ENCODE peak calls at places on chromosomes 5 and 9, in nine cellular contexts. R, F, Y, T, P, O, V, D and S are unnamed samples. For H3K36me3, the result is how much of the 10 kb centered on the place peaks cover.

GRCh38 chr5:177458912-177459350 is 12.3 kb downstream of the PRR7 start:
- DNase-seq in V (peak), R (no peak), Y (no peak), F (no peak), O (no peak), T (peak), P (peak), D (peak), S (peak)

GRCh38 chr5:140402258-140403074 is 833 bp downstream of the ANKHD1 start:
- DNase-seq in R (peak), T (peak), V (peak), D (peak), F (peak), P (peak), Y (peak), O (no peak), S (peak)

GRCh38 chr5:131289738-131290137 is 25.9 kb downstream of the CDC42SE2 start:
- DNase-seq in T (no peak), Y (no peak), F (no peak), D (no peak), O (no peak), R (no peak), P (no peak), V (no peak), S (no peak)

GRCh38 chr5:136769900-136770684 is 404.7 kb upstream of the TRPC7 start:
- DNase-seq in Y (peak), V (peak), P (peak), T (peak), R (no peak), D (peak), F (peak), O (peak), S (peak)

GRCh38 chr9:76466299-76466605 is 7.3 kb downstream of the GCNT1 start:
- DNase-seq in F (no peak), T (no peak), P (no peak), V (no peak), R (no peak), D (no peak), Y (no peak), O (no peak), S (no peak)

GRCh38 chr5:158534203-158534602 is 565.5 kb downstream of the EBF1 start:
- DNase-seq in O (no peak), P (peak), F (no peak), V (no peak), Y (no peak), D (no peak), R (no peak), T (peak), S (peak)

GRCh38 chr9:30943446-30944232 is 1440.8 kb upstream of the ACO1 start:
- DNase-seq in D (peak), T (no peak), R (no peak), F (no peak), P (no peak), O (no peak), V (no peak), Y (no peak), S (no peak)

GRCh38 chr9:89670114-89670513 is 65.3 kb downstream of the GADD45G start:
- DNase-seq in O (no peak), Y (no peak), R (no peak), P (no peak), T (no peak), F (no peak), V (no peak), D (no peak), S (peak)

GRCh38 chr9:18668944-18669343 is 195.0 kb downstream of the ADAMTSL1 start:
- DNase-seq in P (peak), R (no peak), O (no peak), D (no peak), T (no peak), F (no peak), V (no peak), Y (no peak), S (peak)

GRCh38 chr5:98755406-98755805 is 18.1 kb upstream of the RGMB start:
- DNase-seq in P (no peak), V (peak), F (no peak), R (no peak), D (no peak), O (no peak), T (no peak), Y (no peak), S (no peak)

GRCh38 chr5:126794157-126794828 is 17.4 kb downstream of the LMNB1 start:
- DNase-seq in F (no peak), D (no peak), R (no peak), P (no peak), Y (no peak), T (no peak), O (no peak), V (no peak), S (no peak)

GRCh38 chr9:78273761-78274160 is 23.2 kb upstream of the PSAT1 start:
- DNase-seq in T (no peak), P (no peak), Y (no peak), F (no peak), O (no peak), V (peak), R (no peak), D (no peak), S (no peak)

GRCh38 chr9:95513722-95514121 is 3.0 kb downstream of the PTCH1 start:
- DNase-seq in D (no peak), O (no peak), P (peak), V (no peak), T (peak), F (no peak), R (no peak), Y (no peak), S (no peak)

GRCh38 chr9:129860653-129861446 is 25.6 kb downstream of the USP20 start:
- DNase-seq in R (no peak), D (no peak), Y (no peak), T (no peak), F (no peak), V (no peak), P (no peak), O (no peak), S (no peak)

GRCh38 chr5:149130932-149131273 is 10.4 kb upstream of the ABLIM3 start:
- DNase-seq in D (peak), Y (peak), T (no peak), R (no peak), P (no peak), F (no peak), V (no peak), O (no peak), S (no peak)

GRCh38 chr5:128927644-128928043 is 37.6 kb upstream of the SLC27A6 start:
- DNase-seq in V (no peak), T (no peak), D (no peak), Y (no peak), P (no peak), F (no peak), R (no peak), O (no peak), S (no peak)

DNA sequence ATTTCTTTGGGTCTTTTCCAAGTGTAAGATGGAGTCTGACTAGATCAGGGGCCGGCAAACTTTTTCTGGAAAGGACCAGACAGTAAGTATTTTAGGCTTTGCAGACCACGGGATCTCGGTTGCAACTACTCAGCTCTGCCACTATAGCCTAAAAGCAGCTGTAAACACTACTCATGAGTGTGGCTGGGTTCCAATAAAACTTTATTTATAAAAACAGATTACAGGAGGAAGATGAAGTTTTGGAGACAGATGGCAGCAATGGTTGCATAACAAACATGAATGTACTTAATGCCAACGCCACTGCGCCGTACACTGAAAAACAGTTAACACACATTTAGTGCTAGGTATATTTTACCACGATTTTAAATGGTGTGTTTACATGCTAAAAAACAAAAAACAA is 153.9 kb downstream of the MYO10 start:
- DNase-seq in F (no peak), O (no peak), V (no peak), Y (no peak), R (no peak), D (no peak), P (no peak), T (no peak), S (no peak)
- H3K36me3 ChIP-seq in F (under half), O (under half), V (under half), Y (under half), R (under half), D (under half), P (under half), T (under half), S (half or more)

GRCh38 chr9:121721770-121722169 is 70.3 kb downstream of the DAB2IP start:
- DNase-seq in R (no peak), P (no peak), F (no peak), O (no peak), T (peak), Y (no peak), V (no peak), D (no peak), S (no peak)

GRCh38 chr9:121718501-121718900 is 67.1 kb downstream of the DAB2IP start:
- DNase-seq in Y (no peak), T (no peak), O (no peak), V (no peak), F (peak), D (no peak), R (no peak), P (peak), S (no peak)

GRCh38 chr9:121720992-121721350 is 69.5 kb downstream of the DAB2IP start:
- DNase-seq in R (no peak), Y (no peak), P (peak), O (no peak), F (peak), D (no peak), T (no peak), V (no peak), S (no peak)

GRCh38 chr9:121718063-121718462 is 66.6 kb downstream of the DAB2IP start:
- DNase-seq in T (peak), V (no peak), D (no peak), O (no peak), F (peak), R (no peak), P (no peak), Y (no peak), S (peak)

GRCh38 chr9:121720311-121720991 is 69.0 kb downstream of the DAB2IP start:
- DNase-seq in R (no peak), O (no peak), P (no peak), T (no peak), V (no peak), Y (no peak), D (no peak), F (peak), S (no peak)
- TF ChIP-seq CTCF in R (no peak), O (peak), P (no peak), T (no peak), V (no peak), Y (no peak), D (no peak), F (peak), S (no peak)

DNA sequence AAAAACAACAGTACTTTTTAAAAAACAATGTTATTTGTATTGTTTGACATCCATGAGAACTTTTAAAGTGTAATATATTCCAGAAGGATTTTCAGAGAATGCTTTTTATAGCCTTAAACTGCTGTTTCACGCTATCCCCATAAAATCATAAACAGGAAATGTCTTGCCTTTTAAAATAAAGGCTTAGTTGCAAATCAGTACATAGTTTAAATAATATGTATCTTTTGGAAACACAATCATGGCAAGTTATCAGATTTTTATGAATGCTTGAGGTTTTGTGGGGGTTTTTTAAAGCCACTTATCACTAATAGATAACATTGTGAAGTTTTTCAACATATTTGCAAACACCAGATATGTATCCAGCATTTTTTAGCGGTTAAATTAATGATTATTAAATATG is 37.2 kb upstream of the F2RL2 start:
- DNase-seq in D (no peak), O (no peak), Y (no peak), T (no peak), P (no peak), F (no peak), R (no peak), V (no peak), S (no peak)
- H3K36me3 ChIP-seq in D (under half), O (under half), Y (under half), T (under half), P (under half), F (under half), R (under half), V (under half), S (under half)

DNA sequence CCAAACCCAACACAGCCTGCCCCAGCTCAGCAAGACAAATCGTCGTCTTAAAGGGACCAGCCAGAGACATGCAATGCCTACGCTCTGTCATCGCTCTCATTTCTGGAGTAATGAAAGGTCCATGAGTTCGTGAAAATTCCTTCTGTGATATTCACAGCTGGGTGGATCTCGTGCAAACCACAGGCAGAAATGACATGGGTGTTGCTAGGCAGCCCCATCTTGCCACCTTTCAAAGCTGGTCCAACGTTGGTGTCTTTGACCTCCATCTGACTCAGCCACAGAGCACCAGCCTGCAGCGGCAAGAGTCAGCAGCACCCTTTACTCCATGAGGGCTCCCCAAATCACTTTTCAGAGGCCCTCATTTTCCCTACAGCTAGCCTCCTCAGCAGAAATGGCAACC is 215.3 kb downstream of the SLIT3 start:
- DNase-seq in V (no peak), P (no peak), D (no peak), F (peak), O (no peak), R (no peak), T (no peak), Y (no peak), S (no peak)
- TF ChIP-seq CTCF in V (no peak), P (no peak), D (no peak), F (no peak), O (no peak), R (no peak), T (no peak), Y (no peak), S (no peak)

GRCh38 chr5:151810449-151810848 is 38.7 kb downstream of the G3BP1 start:
- DNase-seq in O (no peak), F (no peak), P (no peak), V (no peak), D (no peak), R (no peak), Y (no peak), T (no peak), S (no peak)

GRCh38 chr5:151815051-151815450 is 43.3 kb downstream of the G3BP1 start:
- DNase-seq in P (no peak), O (no peak), R (no peak), V (no peak), D (no peak), Y (no peak), F (no peak), T (no peak), S (no peak)

GRCh38 chr5:151811593-151812321 is 40.0 kb downstream of the G3BP1 start:
- DNase-seq in V (peak), Y (no peak), O (no peak), F (peak), P (no peak), R (no peak), D (no peak), T (no peak), S (no peak)

GRCh38 chr5:151810907-151811306 is 39.2 kb downstream of the G3BP1 start:
- DNase-seq in R (no peak), T (no peak), D (no peak), P (no peak), O (no peak), V (no peak), F (no peak), Y (no peak), S (no peak)

DNA sequence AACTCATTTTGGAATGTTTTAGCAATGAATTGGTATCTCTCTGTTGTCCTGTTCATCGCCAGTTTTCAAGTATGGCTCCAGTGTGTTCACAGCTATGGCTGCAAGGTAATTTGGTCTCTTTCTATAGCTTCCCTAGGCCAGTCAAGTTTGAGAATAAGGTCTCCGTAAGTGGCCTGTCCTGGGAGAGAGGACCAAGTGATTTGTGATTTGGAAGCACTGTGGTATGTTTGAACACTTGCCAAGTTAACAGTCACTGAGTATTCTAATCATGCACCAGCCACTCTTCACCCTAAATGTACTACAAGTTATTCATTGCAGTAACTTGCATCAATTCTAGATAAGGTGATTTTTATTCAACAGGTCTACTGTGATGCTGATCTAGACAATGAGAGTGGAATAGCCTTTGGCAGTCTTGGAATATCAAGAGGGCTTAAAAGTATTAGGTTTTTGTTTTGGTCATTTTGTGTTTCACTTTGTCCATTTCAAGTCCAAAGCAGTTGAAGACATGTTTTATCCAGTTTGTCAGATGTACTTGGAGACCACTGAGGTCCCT is 41.1 kb downstream of the G3BP1 start:
- DNase-seq in F (no peak), T (no peak), R (no peak), O (no peak), Y (no peak), D (no peak), V (peak), P (no peak), S (no peak)
- H3K36me3 ChIP-seq in F (under half), T (under half), R (under half), O (half or more), Y (under half), D (under half), V (under half), P (under half), S (half or more)

GRCh38 chr5:77775773-77776605 is at the start of gene TBCA:
- DNase-seq in P (peak), D (peak), F (peak), V (peak), O (peak), R (peak), Y (peak), T (peak), S (peak)
- TF ChIP-seq CTCF in P (no peak), D (peak), F (peak), V (peak), O (no peak), R (no peak), Y (peak), T (peak), S (peak)

DNA sequence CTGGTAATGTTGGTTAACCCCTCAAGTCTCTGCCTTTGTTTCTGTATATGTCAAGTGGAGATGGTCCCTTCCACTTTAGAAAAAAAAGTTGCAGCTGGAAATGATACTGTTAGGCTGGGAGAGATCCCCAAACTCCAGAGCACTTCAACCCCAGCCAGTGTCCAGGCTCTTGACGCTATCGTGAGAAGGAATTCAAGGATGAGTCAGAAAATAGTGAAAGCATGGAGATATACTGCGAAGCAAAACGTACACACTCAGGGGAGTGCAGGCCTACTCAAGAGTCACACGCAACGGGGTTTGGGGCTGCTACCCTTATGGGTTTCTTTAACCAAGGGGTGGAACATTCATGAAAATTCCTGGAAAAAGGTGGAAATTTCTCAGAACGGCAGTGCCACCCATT is 24.9 kb downstream of the KCNV2 start:
- DNase-seq in Y (no peak), D (no peak), T (no peak), R (no peak), F (no peak), V (no peak), O (no peak), P (no peak), S (no peak)
- H3K36me3 ChIP-seq in Y (under half), D (under half), T (under half), R (under half), F (under half), V (under half), O (under half), P (under half), S (under half)